ENCODE peak calls at places on chromosomes 13 and 19, in six cellular contexts. One of them, this sample, is unnamed.

GRCh38 chr13:46160474-46161066 is 21.4 kb downstream of the LCP1 start:
- DNase-seq in breast epithelium: no peak
- DNase-seq in spleen: no peak
- DNase-seq in vagina: no peak
- DNase-seq in testis: no peak
- DNase-seq in adrenal gland: no peak
- DNase-seq in this sample: peak; percentile 10

GRCh38 chr13:105442941-105443340 is 1092.5 kb downstream of the EFNB2 start:
- DNase-seq in breast epithelium: no peak
- DNase-seq in spleen: no peak
- DNase-seq in vagina: no peak
- DNase-seq in testis: no peak
- DNase-seq in adrenal gland: peak; percentile 13
- DNase-seq in this sample: no peak

GRCh38 chr13:22053053-22053452 is 382.2 kb downstream of the FGF9 start:
- DNase-seq in breast epithelium: no peak
- DNase-seq in spleen: no peak
- DNase-seq in vagina: no peak
- DNase-seq in testis: no peak
- DNase-seq in adrenal gland: no peak
- DNase-seq in this sample: no peak

GRCh38 chr13:114005206-114005720 is 31.4 kb upstream of the C13orf46 start:
- DNase-seq in breast epithelium: no peak
- DNase-seq in spleen: peak; percentile 61
- DNase-seq in vagina: no peak
- DNase-seq in testis: no peak
- DNase-seq in adrenal gland: no peak
- DNase-seq in this sample: no peak

GRCh38 chr19:48629599-48630288 is 7.4 kb downstream of the DBP start:
- DNase-seq in breast epithelium: no peak
- DNase-seq in spleen: peak; percentile 82
- DNase-seq in vagina: no peak
- DNase-seq in testis: peak; percentile 65
- DNase-seq in adrenal gland: peak; percentile 95
- DNase-seq in this sample: peak; percentile 19

GRCh38 chr19:17266975-17267788 is at the start of gene BABAM1:
- DNase-seq in breast epithelium: peak; percentile 89
- DNase-seq in spleen: peak; percentile 97
- DNase-seq in vagina: peak; percentile 98
- DNase-seq in testis: peak; percentile 99
- DNase-seq in adrenal gland: peak; percentile 99
- DNase-seq in this sample: peak; percentile 97

GRCh38 chr13:99823961-99824360 is 147.6 kb downstream of the ZIC5 start:
- DNase-seq in breast epithelium: no peak
- DNase-seq in spleen: no peak
- DNase-seq in vagina: no peak
- DNase-seq in testis: no peak
- DNase-seq in adrenal gland: no peak
- DNase-seq in this sample: no peak

GRCh38 chr13:44894001-44894770 is 95.1 kb downstream of the NUFIP1 start:
- DNase-seq in breast epithelium: no peak
- DNase-seq in spleen: no peak
- DNase-seq in vagina: no peak
- DNase-seq in testis: no peak
- DNase-seq in adrenal gland: no peak
- DNase-seq in this sample: no peak

GRCh38 chr19:17243854-17244617 is 1.7 kb downstream of the NR2F6 start:
- DNase-seq in breast epithelium: no peak
- DNase-seq in spleen: no peak
- DNase-seq in vagina: no peak
- DNase-seq in testis: peak; percentile 75
- DNase-seq in adrenal gland: peak; percentile 83
- DNase-seq in this sample: peak; percentile 72

GRCh38 chr13:61727714-61728275 is 312.1 kb upstream of the PCDH20 start:
- DNase-seq in breast epithelium: no peak
- DNase-seq in spleen: no peak
- DNase-seq in vagina: no peak
- DNase-seq in testis: no peak
- DNase-seq in adrenal gland: no peak
- DNase-seq in this sample: no peak

GRCh38 chr13:95948646-95949045 is 104.6 kb downstream of the UGGT2 start:
- DNase-seq in breast epithelium: no peak
- DNase-seq in spleen: no peak
- DNase-seq in vagina: no peak
- DNase-seq in testis: no peak
- DNase-seq in adrenal gland: no peak
- DNase-seq in this sample: no peak

GRCh38 chr19:14097532-14098151 is 7.1 kb upstream of the SAMD1 start:
- DNase-seq in breast epithelium: no peak
- DNase-seq in spleen: no peak
- DNase-seq in vagina: no peak
- DNase-seq in testis: no peak
- DNase-seq in adrenal gland: no peak
- DNase-seq in this sample: no peak
- TF ChIP-seq CTCF in breast epithelium: no peak
- TF ChIP-seq CTCF in spleen: no peak
- TF ChIP-seq CTCF in vagina: no peak
- TF ChIP-seq CTCF in testis: peak; percentile 22
- TF ChIP-seq CTCF in adrenal gland: peak; percentile 29
- TF ChIP-seq CTCF in this sample: no peak

GRCh38 chr19:2242811-2243210 is 6.2 kb downstream of the SF3A2 start:
- DNase-seq in breast epithelium: no peak
- DNase-seq in spleen: no peak
- DNase-seq in vagina: no peak
- DNase-seq in testis: no peak
- DNase-seq in adrenal gland: no peak
- DNase-seq in this sample: no peak

GRCh38 chr19:2244122-2244411 is 5.1 kb upstream of the AMH start:
- DNase-seq in breast epithelium: no peak
- DNase-seq in spleen: no peak
- DNase-seq in vagina: no peak
- DNase-seq in testis: no peak
- DNase-seq in adrenal gland: no peak
- DNase-seq in this sample: no peak

GRCh38 chr19:2243274-2244121 is 5.6 kb upstream of the AMH start:
- DNase-seq in breast epithelium: no peak
- DNase-seq in spleen: no peak
- DNase-seq in vagina: no peak
- DNase-seq in testis: no peak
- DNase-seq in adrenal gland: no peak
- DNase-seq in this sample: no peak

GRCh38 chr19:2240881-2241760 is 4.5 kb downstream of the SF3A2 start:
- DNase-seq in breast epithelium: no peak
- DNase-seq in spleen: no peak
- DNase-seq in vagina: no peak
- DNase-seq in testis: peak; percentile 71
- DNase-seq in adrenal gland: no peak
- DNase-seq in this sample: peak; percentile 56

DNA sequence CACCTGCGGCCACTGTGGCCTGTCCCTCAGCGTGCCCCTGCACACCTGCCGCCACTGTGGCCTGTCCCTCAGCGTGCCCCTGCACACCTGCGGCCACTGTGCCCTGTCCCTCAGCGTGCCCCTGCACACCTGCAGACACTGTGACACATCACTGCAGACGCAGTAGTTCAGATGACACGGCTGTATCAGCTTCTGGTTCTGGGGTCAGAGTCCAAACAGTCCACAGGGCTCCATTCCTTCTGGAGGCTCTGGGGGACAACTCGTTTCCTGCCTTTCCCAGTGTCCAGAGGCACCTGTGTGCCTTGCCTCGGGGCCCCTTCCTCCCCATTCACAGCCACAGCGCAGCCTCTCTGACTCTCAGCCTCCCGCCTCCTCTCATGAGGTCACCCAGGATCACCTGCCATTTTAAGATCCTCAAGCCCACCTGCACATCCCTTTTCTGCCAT is 5.5 kb downstream of the SF3A2 start:
- DNase-seq in breast epithelium: no peak
- DNase-seq in spleen: no peak
- DNase-seq in vagina: no peak
- DNase-seq in testis: no peak
- DNase-seq in adrenal gland: no peak
- DNase-seq in this sample: no peak
- TF ChIP-seq POLR2A in breast epithelium: no peak
- TF ChIP-seq POLR2A in spleen: no peak
- TF ChIP-seq POLR2A in vagina: no peak
- TF ChIP-seq POLR2A in testis: no peak
- TF ChIP-seq POLR2A in adrenal gland: no peak
- TF ChIP-seq POLR2A in this sample: no peak

DNA sequence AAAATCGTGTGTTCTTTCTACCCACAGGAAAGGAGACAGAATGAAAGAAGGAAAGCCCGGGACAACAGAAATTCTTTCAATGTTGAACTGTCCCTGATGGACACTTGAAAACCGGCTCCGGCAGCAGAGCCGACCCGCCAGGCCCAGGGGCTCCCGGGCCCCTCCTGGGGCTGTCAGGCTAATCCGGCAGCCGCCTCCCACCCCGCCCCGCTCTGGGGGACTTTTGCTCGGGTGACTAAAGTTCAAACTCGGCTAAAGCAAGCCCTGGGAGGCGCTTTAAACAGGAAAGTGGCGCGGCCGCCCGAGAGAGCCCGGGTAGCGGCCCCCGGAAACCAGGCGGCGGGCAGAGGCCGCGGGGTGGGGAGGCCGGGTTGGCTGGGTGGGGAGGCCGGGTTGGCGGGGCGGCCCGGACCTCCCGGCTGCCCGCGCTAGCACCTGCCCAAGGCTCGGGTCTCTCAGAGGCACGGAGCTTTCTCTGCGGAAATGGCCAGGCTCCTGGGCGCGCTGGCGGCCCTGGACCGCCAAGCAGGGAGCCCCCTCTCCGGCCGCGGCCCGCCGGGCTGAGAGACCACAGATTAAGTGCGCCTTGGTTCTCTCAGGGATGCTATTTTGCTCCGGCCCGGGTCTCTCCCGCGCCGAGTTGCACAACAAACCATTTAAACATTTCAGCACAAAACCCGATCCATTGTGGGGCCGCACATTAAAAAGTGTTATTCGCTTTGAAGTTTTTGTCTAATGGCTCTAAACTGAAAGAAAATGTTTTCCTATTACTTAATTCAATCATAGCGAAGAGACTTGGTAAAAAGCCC is 2.6 kb upstream of the GSX1 start:
- DNase-seq in breast epithelium: no peak
- DNase-seq in spleen: no peak
- DNase-seq in vagina: no peak
- DNase-seq in testis: no peak
- DNase-seq in adrenal gland: no peak
- DNase-seq in this sample: no peak
- H3K27me3 ChIP-seq in breast epithelium: peaks cover 67% of the 10 kb centered on the region
- H3K27me3 ChIP-seq in spleen: peaks cover 59% of the 10 kb centered on the region
- H3K27me3 ChIP-seq in vagina: peaks cover 26% of the 10 kb centered on the region
- H3K27me3 ChIP-seq in testis: peaks cover 13% of the 10 kb centered on the region
- H3K27me3 ChIP-seq in adrenal gland: peaks cover 74% of the 10 kb centered on the region
- H3K27me3 ChIP-seq in this sample: peaks cover 51% of the 10 kb centered on the region

GRCh38 chr19:49862411-49863253 is 4.7 kb downstream of the PNKP start:
- DNase-seq in breast epithelium: no peak
- DNase-seq in spleen: peak; percentile 78
- DNase-seq in vagina: no peak
- DNase-seq in testis: peak; percentile 77
- DNase-seq in adrenal gland: peak; percentile 35
- DNase-seq in this sample: peak; percentile 40
- TF ChIP-seq CTCF in breast epithelium: no peak
- TF ChIP-seq CTCF in spleen: no peak
- TF ChIP-seq CTCF in vagina: no peak
- TF ChIP-seq CTCF in testis: no peak
- TF ChIP-seq CTCF in adrenal gland: peak; percentile 19
- TF ChIP-seq CTCF in this sample: no peak

GRCh38 chr13:98581971-98582702 is 5.2 kb upstream of the STK24 start:
- DNase-seq in breast epithelium: no peak
- DNase-seq in spleen: no peak
- DNase-seq in vagina: peak; percentile 46
- DNase-seq in testis: no peak
- DNase-seq in adrenal gland: no peak
- DNase-seq in this sample: peak; percentile 58

GRCh38 chr13:98577823-98578285 is 947 bp upstream of the STK24 start:
- DNase-seq in breast epithelium: no peak
- DNase-seq in spleen: peak; percentile 81
- DNase-seq in vagina: no peak
- DNase-seq in testis: no peak
- DNase-seq in adrenal gland: no peak
- DNase-seq in this sample: no peak

GRCh38 chr13:98581377-98581776 is 4.5 kb upstream of the STK24 start:
- DNase-seq in breast epithelium: no peak
- DNase-seq in spleen: no peak
- DNase-seq in vagina: no peak
- DNase-seq in testis: no peak
- DNase-seq in adrenal gland: no peak
- DNase-seq in this sample: no peak

GRCh38 chr13:98582947-98583346 is 6.0 kb upstream of the STK24 start:
- DNase-seq in breast epithelium: no peak
- DNase-seq in spleen: no peak
- DNase-seq in vagina: peak; percentile 34
- DNase-seq in testis: no peak
- DNase-seq in adrenal gland: no peak
- DNase-seq in this sample: no peak

GRCh38 chr13:98580420-98580819 is 3.5 kb upstream of the STK24 start:
- DNase-seq in breast epithelium: no peak
- DNase-seq in spleen: no peak
- DNase-seq in vagina: no peak
- DNase-seq in testis: no peak
- DNase-seq in adrenal gland: no peak
- DNase-seq in this sample: no peak
- TF ChIP-seq POLR2A in breast epithelium: no peak
- TF ChIP-seq POLR2A in spleen: no peak
- TF ChIP-seq POLR2A in vagina: no peak
- TF ChIP-seq POLR2A in testis: no peak
- TF ChIP-seq POLR2A in adrenal gland: no peak
- TF ChIP-seq POLR2A in this sample: no peak

DNA sequence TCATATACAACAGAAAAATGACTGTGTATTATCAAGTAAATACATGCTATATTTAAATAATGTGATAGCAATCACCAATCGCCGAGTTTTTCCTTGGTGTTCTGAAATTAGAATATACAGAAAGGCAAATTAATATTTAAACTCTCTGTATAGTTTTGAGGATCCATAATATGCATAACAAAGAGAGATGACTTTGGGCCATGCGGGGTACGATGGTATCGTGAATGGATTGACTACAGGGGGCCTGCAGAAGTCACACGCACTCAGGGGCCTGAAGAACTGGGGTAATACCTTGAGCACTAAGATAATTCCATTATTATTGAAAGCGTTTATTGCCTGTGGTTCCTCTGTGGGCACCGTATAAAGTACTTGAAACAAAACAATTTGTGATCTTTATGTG is 314.0 kb downstream of the TEX29 start:
- DNase-seq in breast epithelium: no peak
- DNase-seq in spleen: no peak
- DNase-seq in vagina: no peak
- DNase-seq in testis: no peak
- DNase-seq in adrenal gland: no peak
- DNase-seq in this sample: no peak
- H3K27me3 ChIP-seq in breast epithelium: no peaks in the 10 kb centered on the region
- H3K27me3 ChIP-seq in spleen: no peaks in the 10 kb centered on the region
- H3K27me3 ChIP-seq in vagina: no peaks in the 10 kb centered on the region
- H3K27me3 ChIP-seq in testis: no peaks in the 10 kb centered on the region
- H3K27me3 ChIP-seq in adrenal gland: no peaks in the 10 kb centered on the region
- H3K27me3 ChIP-seq in this sample: no peaks in the 10 kb centered on the region